ENCODE peak calls at places on chromosomes 7 and 10, in seven cellular contexts. E, R, M, U, H, C and F are unnamed samples.
A peak's percentile ranks its signal among the peaks of the same experiment; 100 is the strongest.

GRCh38 chr10:49115015-49115795 is at the start of gene VSTM4:
- DNase-seq in C (peak; percentile 47), R (no peak), E (peak; percentile 82), M (peak; percentile 70), U (peak; percentile 40), H (peak; percentile 61), F (no peak)

GRCh38 chr7:47698386-47698785 is 116.5 kb upstream of the TNS3 start:
- DNase-seq in C (no peak), M (no peak), H (no peak), E (no peak), U (no peak), R (no peak), F (no peak)

GRCh38 chr10:63798599-63799498 is 277.6 kb downstream of the REEP3 start:
- DNase-seq in U (no peak), E (no peak), M (peak; percentile 58), R (peak; percentile 43), H (peak; percentile 91), C (peak; percentile 96), F (no peak)

GRCh38 chr7:51660516-51660915 is 343.9 kb upstream of the COBL start:
- DNase-seq in R (no peak), M (no peak), C (no peak), E (no peak), U (no peak), H (no peak), F (no peak)

GRCh38 chr7:47493971-47494370 is 87.9 kb downstream of the TNS3 start:
- DNase-seq in E (no peak), U (no peak), R (no peak), M (no peak), C (no peak), H (no peak), F (no peak)

GRCh38 chr10:89283988-89284475 is 17.8 kb upstream of the IFIT2 start:
- DNase-seq in R (no peak), H (peak; percentile 80), E (peak; percentile 21), U (no peak), C (peak; percentile 97), M (peak; percentile 78), F (peak; percentile 42)

GRCh38 chr10:49220031-49220430 is 31.8 kb upstream of the TMEM273 start:
- DNase-seq in H (no peak), U (no peak), M (no peak), E (no peak), R (no peak), C (no peak), F (no peak)

GRCh38 chr7:3238525-3239210 is 62.4 kb upstream of the SDK1 start:
- DNase-seq in H (no peak), U (no peak), R (no peak), M (no peak), E (no peak), C (no peak), F (no peak)

GRCh38 chr7:114865564-114865963 is 56.3 kb upstream of the MDFIC start:
- DNase-seq in R (peak; percentile 54), E (peak; percentile 64), C (peak; percentile 79), H (peak; percentile 73), U (peak; percentile 9), M (peak; percentile 56), F (no peak)

GRCh38 chr7:133910761-133911160 is 216.4 kb upstream of the LRGUK start:
- DNase-seq in M (no peak), E (no peak), H (no peak), C (no peak), R (no peak), U (no peak), F (no peak)

GRCh38 chr7:133904766-133905165 is 222.4 kb upstream of the LRGUK start:
- DNase-seq in R (no peak), U (no peak), C (no peak), M (no peak), H (no peak), E (no peak), F (no peak)
- H3K27ac ChIP-seq in R (no peak overlapping the region), U (no peak overlapping the region), C (no peak overlapping the region), M (no peak overlapping the region), H (no peak overlapping the region), E (no peak overlapping the region), F (no peak overlapping the region)

GRCh38 chr10:60124536-60124935 is 218.2 kb upstream of the CCDC6 start:
- DNase-seq in E (no peak), M (no peak), H (no peak), U (no peak), C (no peak), R (no peak), F (no peak)
- H3K27ac ChIP-seq in E (no peak overlapping the region), M (no peak overlapping the region), H (no peak overlapping the region), U (no peak overlapping the region), C (no peak overlapping the region), R (no peak overlapping the region), F (no peak overlapping the region)

DNA sequence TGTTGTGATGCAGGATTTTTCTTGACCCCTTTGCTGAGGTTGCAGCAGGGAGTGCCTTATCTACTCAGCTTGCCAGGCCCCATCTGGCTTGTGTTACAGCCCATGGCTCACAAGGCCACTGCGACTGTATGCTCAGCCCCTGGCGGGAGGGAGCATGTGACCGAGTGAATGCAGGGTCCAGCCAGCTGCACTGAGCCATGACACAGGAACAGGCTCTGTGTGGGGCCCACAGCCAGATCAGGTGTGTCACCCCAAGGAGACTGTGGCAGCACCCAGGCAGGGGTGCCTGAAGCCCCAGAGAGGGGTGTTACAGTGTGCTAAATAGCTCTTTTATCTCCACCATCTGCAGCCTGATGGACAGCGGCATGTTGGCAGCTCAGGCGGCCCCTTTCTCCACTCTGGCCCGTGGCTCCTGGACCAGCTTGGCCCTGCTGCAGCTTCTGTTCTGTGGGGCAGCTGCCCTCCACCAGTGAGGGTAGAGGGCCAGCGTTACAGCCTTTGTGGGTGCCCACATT is 2.6 kb upstream of the PCBD1 start:
- DNase-seq in C (no peak), M (peak; percentile 74), H (no peak), U (no peak), E (peak; percentile 48), R (no peak), F (peak; percentile 43)
- H3K27ac ChIP-seq in C (no peak overlapping the region), M (peak overlapping the region; percentile 48), H (peak overlapping the region; percentile 36), U (no peak overlapping the region), E (no peak overlapping the region), R (no peak overlapping the region), F (peak overlapping the region; percentile 54)

DNA sequence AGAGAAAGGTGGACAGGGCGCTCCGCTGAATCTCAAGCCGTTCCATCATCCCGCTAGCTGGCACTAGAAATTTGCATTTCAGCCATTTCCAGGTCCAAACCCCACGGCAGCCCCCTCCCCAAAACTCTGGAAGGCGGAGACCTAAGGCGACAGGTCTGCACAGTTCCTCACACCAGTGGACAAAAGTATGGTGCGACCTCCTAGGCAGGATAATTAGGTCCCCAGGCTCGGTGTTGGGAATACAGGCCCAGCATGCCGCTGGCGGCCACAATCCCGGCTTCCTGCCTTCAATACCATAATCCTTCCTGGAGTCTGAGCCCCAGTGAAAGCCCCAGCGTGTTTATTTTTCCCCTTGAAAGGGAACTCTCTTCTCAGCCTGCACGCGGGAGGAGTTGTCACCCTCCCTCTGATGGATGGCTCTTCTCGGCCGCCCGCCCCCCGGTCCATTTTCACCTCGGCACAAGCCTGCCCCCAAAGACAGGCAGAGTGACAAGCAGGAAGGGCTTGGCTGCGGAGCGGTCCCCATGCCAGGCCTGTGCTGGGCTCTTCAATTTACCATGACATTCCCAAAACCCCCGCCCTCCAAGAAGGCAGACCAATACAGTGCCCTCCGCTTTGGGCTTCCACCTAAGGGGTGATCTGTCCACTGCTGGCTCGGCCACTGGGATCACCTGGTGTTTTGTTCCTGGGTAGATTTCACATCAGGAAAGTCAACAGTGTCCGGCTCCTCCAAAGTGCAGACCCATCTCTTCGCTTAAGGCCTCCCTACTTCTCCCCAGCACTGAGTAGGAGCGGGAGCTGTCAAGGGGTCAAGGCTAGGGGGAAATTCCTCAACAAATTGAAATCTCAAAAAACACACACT is 2.2 kb downstream of the FGFR2 start:
- DNase-seq in E (peak; percentile 88), M (peak; percentile 42), H (no peak), U (peak; percentile 63), R (no peak), C (no peak), F (peak; percentile 42)
- H3K27ac ChIP-seq in E (peak overlapping the region; percentile 99), M (peak overlapping the region; percentile 83), H (peak overlapping the region; percentile 32), U (peak overlapping the region; percentile 10), R (peak overlapping the region; percentile 65), C (no peak overlapping the region), F (peak overlapping the region; percentile 95)

GRCh38 chr7:27203964-27204594 is 4.2 kb upstream of the HOXA13 start:
- DNase-seq in E (no peak), M (no peak), H (peak; percentile 18), C (no peak), R (no peak), U (no peak), F (no peak)
- H3K27ac ChIP-seq in E (no peak overlapping the region), M (peak overlapping the region; percentile 82), H (no peak overlapping the region), C (no peak overlapping the region), R (no peak overlapping the region), U (no peak overlapping the region), F (no peak overlapping the region)

GRCh38 chr7:33706666-33707194 is 198.6 kb upstream of the BMPER start:
- DNase-seq in H (no peak), C (no peak), M (no peak), E (no peak), U (no peak), R (no peak), F (no peak)
- H3K27ac ChIP-seq in H (no peak overlapping the region), C (no peak overlapping the region), M (no peak overlapping the region), E (no peak overlapping the region), U (no peak overlapping the region), R (no peak overlapping the region), F (no peak overlapping the region)

DNA sequence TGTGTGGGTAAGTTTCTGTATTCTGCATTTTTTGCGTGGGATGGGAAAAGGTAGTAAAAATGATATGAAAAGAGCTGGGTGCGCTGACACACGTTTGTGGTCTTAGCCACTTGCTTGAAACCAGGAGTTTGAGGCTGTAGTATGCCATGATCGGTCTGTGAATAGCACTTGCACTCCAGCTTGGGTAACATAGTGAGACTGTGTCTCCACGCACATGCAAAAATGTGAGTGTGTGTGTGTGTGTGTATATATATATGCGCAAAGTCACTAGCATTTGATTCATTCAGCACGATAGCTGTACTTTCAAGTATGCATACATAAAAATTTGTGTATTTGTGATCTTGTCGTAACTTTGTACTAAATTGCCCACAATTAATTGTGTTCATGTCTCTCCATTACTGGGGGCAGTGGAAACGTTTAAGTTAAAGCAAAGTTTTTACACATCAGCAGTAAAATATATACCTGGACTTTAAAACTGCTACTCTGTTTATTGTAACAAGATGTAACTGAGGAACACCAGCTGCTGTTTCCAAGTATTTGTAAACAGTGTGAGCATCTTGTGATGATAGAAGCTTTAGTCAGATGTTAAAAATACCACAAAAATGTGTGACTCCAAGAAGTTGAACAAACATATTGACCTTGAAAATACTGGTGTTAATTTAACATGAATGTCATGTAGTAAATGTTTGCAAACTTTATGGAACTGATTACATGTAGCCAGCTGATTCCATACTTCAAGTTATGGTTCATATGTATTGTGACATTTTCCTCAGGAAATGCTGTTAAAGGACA is 1.6 kb downstream of the ZRANB1 start:
- DNase-seq in M (no peak), C (peak; percentile 92), E (no peak), H (no peak), U (no peak), R (no peak), F (no peak)
- H3K27ac ChIP-seq in M (peak overlapping the region; percentile 12), C (peak overlapping the region; percentile 88), E (no peak overlapping the region), H (peak overlapping the region; percentile 41), U (no peak overlapping the region), R (no peak overlapping the region), F (no peak overlapping the region)

DNA sequence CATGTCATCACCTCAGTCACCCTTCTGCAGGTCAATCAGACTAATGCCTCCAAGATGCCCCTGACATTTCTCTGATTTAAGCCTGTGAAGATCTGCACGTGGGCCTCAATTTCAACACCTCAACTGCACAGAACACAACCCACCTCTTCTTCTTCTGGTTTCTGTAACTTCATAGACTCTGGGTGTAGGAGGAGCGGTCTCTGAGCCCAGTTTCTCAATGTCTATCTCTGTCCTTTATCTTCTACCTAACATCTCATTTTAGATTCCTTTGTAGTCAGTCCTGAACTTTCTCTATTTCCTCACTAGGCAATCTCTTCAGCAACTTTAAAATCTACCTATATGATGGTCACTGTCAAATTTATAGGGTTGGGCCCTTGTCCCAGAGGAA is 85.6 kb downstream of the PRKCQ start:
- DNase-seq in H (no peak), C (no peak), U (no peak), R (no peak), E (no peak), M (no peak), F (no peak)
- H3K27ac ChIP-seq in H (no peak overlapping the region), C (no peak overlapping the region), U (no peak overlapping the region), R (peak overlapping the region; percentile 35), E (no peak overlapping the region), M (no peak overlapping the region), F (no peak overlapping the region)